ENCODE peak calls at places on chromosomes 13 and 19, in seven cellular contexts. Z, C, N, U, D, T and X are unnamed samples.

GRCh38 chr19:47037766-47038165 is 10.7 kb downstream of the TMEM160 start:
- DNase-seq in Z (no peak), C (no peak), N (no peak), U (no peak), D (no peak), T (no peak), X (no peak)

GRCh38 chr19:45125975-45126493 is 33.1 kb downstream of the PPP1R37 start:
- DNase-seq in Z (peak), C (no peak), N (no peak), U (peak), D (no peak), T (no peak), X (peak)

GRCh38 chr19:48746738-48747575 is at the start of gene IZUMO1:
- DNase-seq in Z (peak), C (peak), N (peak), U (peak), D (peak), T (peak), X (peak)

GRCh38 chr13:108495686-108496363 is 133.6 kb upstream of the MYO16 start:
- DNase-seq in Z (no peak), C (no peak), N (no peak), U (peak), D (no peak), T (no peak), X (no peak)

GRCh38 chr13:111228262-111229144 is 91.9 kb upstream of the TEX29 start:
- DNase-seq in Z (no peak), C (no peak), N (no peak), U (no peak), D (peak), T (no peak), X (no peak)

GRCh38 chr19:31214086-31214485 is 135.2 kb downstream of the TSHZ3 start:
- DNase-seq in Z (peak), C (peak), N (peak), U (peak), D (peak), T (no peak), X (peak)

GRCh38 chr13:52141299-52141698 is 12.4 kb upstream of the NEK5 start:
- DNase-seq in Z (no peak), C (no peak), N (no peak), U (no peak), D (no peak), T (no peak), X (no peak)

GRCh38 chr19:28881616-28882015 is 331.3 kb downstream of the UQCRFS1 start:
- DNase-seq in Z (no peak), C (no peak), N (no peak), U (no peak), D (no peak), T (no peak), X (no peak)

GRCh38 chr13:27969073-27969865 is at the start of gene CDX2:
- DNase-seq in Z (no peak), C (no peak), N (no peak), U (peak), D (peak), T (no peak), X (no peak)

GRCh38 chr19:4580021-4580901 is 20.8 kb upstream of the SEMA6B start:
- DNase-seq in Z (no peak), C (no peak), N (no peak), U (peak), D (no peak), T (no peak), X (no peak)

GRCh38 chr13:106617561-106617960 is 49.6 kb upstream of the ARGLU1 start:
- DNase-seq in Z (no peak), C (no peak), N (no peak), U (no peak), D (no peak), T (no peak), X (peak)

GRCh38 chr13:46757640-46758039 is 39.3 kb downstream of the ESD start:
- DNase-seq in Z (no peak), C (no peak), N (no peak), U (no peak), D (no peak), T (no peak), X (no peak)

GRCh38 chr13:93248627-93249047 is 22.0 kb downstream of the GPC6 start:
- DNase-seq in Z (no peak), C (no peak), N (no peak), U (peak), D (peak), T (no peak), X (no peak)

GRCh38 chr19:10339977-10340376 is 553 bp upstream of the ICAM3 start:
- DNase-seq in Z (no peak), C (no peak), N (no peak), U (no peak), D (no peak), T (no peak), X (no peak)

GRCh38 chr19:46849610-46850009 is 1.0 kb downstream of the AP2S1 start:
- DNase-seq in Z (no peak), C (no peak), N (no peak), U (no peak), D (no peak), T (no peak), X (no peak)

GRCh38 chr13:107715496-107715895 is 499.8 kb downstream of the LIG4 start:
- DNase-seq in Z (no peak), C (no peak), N (no peak), U (no peak), D (no peak), T (no peak), X (no peak)

GRCh38 chr13:49627831-49628652 is at the start of gene ARL11:
- DNase-seq in Z (peak), C (peak), N (no peak), U (peak), D (peak), T (no peak), X (no peak)

GRCh38 chr19:56639217-56639616 is 3.7 kb upstream of the SMIM17 start:
- DNase-seq in Z (no peak), C (no peak), N (no peak), U (no peak), D (no peak), T (no peak), X (no peak)

GRCh38 chr13:34391071-34391470 is 551.0 kb upstream of the NBEA start:
- DNase-seq in Z (no peak), C (no peak), N (no peak), U (no peak), D (no peak), T (no peak), X (peak)

GRCh38 chr13:22017226-22017625 is 346.4 kb downstream of the FGF9 start:
- DNase-seq in Z (no peak), C (no peak), N (no peak), U (no peak), D (no peak), T (no peak), X (no peak)

GRCh38 chr19:33988601-33989000 is 183.7 kb upstream of the LSM14A start:
- DNase-seq in Z (no peak), C (no peak), N (no peak), U (no peak), D (no peak), T (no peak), X (no peak)

GRCh38 chr13:20945952-20946383 is 43.4 kb upstream of the XPO4 start:
- DNase-seq in Z (peak), C (no peak), N (no peak), U (no peak), D (peak), T (no peak), X (no peak)

GRCh38 chr13:49655906-49656305 is 27.6 kb downstream of the ARL11 start:
- DNase-seq in Z (no peak), C (no peak), N (no peak), U (no peak), D (no peak), T (no peak), X (no peak)

GRCh38 chr19:42111384-42111783 is 20.9 kb downstream of the POU2F2 start:
- DNase-seq in Z (no peak), C (no peak), N (no peak), U (no peak), D (no peak), T (no peak), X (no peak)

GRCh38 chr19:14005381-14006084 is 587 bp downstream of the RFX1 start:
- DNase-seq in Z (peak), C (peak), N (peak), U (peak), D (peak), T (peak), X (peak)

GRCh38 chr19:14003279-14004051 is 2.7 kb downstream of the RFX1 start:
- DNase-seq in Z (peak), C (peak), N (no peak), U (no peak), D (no peak), T (no peak), X (no peak)

GRCh38 chr19:56840452-56841193 is at the start of the genes PEG3 and ZIM2:
- DNase-seq in Z (peak), C (peak), N (peak), U (no peak), D (peak), T (peak), X (no peak)

GRCh38 chr13:66716502-66716901 is 513.6 kb downstream of the PCDH9 start:
- DNase-seq in Z (no peak), C (no peak), N (no peak), U (no peak), D (no peak), T (no peak), X (no peak)

GRCh38 chr13:39034085-39034484 is 3.8 kb downstream of the PROSER1 start:
- DNase-seq in Z (no peak), C (no peak), N (no peak), U (no peak), D (no peak), T (no peak), X (no peak)

GRCh38 chr13:74270018-74270417 is 135.8 kb upstream of the KLF12 start:
- DNase-seq in Z (no peak), C (no peak), N (no peak), U (peak), D (no peak), T (no peak), X (no peak)

GRCh38 chr13:106533940-106534843 is 1.3 kb downstream of the EFNB2 start:
- DNase-seq in Z (peak), C (peak), N (peak), U (peak), D (peak), T (peak), X (peak)

GRCh38 chr13:110263906-110264305 is 43.1 kb downstream of the COL4A1 start:
- DNase-seq in Z (peak), C (no peak), N (peak), U (peak), D (peak), T (no peak), X (no peak)

GRCh38 chr19:35219008-35219407 is 9.5 kb downstream of the FAM187B start:
- DNase-seq in Z (no peak), C (no peak), N (no peak), U (no peak), D (no peak), T (no peak), X (no peak)

GRCh38 chr19:43465468-43466120 is at the start of gene LYPD3:
- DNase-seq in Z (no peak), C (no peak), N (peak), U (peak), D (no peak), T (no peak), X (no peak)

GRCh38 chr19:46915386-46915785 is 54.6 kb downstream of the ARHGAP35 start:
- DNase-seq in Z (no peak), C (no peak), N (no peak), U (no peak), D (no peak), T (no peak), X (no peak)

GRCh38 chr13:113669231-113669870 is 2.3 kb downstream of the GRK1 start:
- DNase-seq in Z (peak), C (no peak), N (peak), U (no peak), D (no peak), T (no peak), X (no peak)

GRCh38 chr19:39329948-39330347 is 5.9 kb downstream of the GMFG start:
- DNase-seq in Z (no peak), C (no peak), N (no peak), U (no peak), D (no peak), T (no peak), X (no peak)

GRCh38 chr13:51729853-51730553 is 74.0 kb downstream of the DHRS12 start:
- DNase-seq in Z (no peak), C (no peak), N (peak), U (peak), D (peak), T (no peak), X (peak)

DNA sequence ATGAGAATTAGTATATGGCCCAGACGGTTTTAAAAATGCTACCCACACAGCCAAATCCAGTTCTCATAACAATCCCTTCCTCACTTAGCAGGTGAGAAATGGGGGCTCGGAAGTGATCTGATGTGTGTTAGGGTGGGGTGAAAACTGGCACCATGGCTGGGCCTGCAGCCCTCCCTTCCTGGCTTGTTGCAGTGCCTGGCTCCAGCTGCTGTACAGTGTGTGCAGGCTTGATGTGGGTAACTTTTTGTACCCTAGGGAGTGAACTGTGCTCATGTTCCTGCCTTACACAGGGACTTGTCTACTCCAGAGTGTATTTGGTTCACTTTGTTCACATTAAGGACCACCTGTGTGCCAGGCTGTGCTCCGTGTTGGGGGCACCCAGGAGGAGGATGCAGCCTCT is 177.2 kb downstream of the LMO7 start:
- DNase-seq in Z (peak), C (no peak), N (no peak), U (no peak), D (no peak), T (no peak), X (no peak)
- H3K27ac ChIP-seq in Z (peak), C (peak), N (no peak), U (no peak), D (peak), T (no peak), X (no peak)

DNA sequence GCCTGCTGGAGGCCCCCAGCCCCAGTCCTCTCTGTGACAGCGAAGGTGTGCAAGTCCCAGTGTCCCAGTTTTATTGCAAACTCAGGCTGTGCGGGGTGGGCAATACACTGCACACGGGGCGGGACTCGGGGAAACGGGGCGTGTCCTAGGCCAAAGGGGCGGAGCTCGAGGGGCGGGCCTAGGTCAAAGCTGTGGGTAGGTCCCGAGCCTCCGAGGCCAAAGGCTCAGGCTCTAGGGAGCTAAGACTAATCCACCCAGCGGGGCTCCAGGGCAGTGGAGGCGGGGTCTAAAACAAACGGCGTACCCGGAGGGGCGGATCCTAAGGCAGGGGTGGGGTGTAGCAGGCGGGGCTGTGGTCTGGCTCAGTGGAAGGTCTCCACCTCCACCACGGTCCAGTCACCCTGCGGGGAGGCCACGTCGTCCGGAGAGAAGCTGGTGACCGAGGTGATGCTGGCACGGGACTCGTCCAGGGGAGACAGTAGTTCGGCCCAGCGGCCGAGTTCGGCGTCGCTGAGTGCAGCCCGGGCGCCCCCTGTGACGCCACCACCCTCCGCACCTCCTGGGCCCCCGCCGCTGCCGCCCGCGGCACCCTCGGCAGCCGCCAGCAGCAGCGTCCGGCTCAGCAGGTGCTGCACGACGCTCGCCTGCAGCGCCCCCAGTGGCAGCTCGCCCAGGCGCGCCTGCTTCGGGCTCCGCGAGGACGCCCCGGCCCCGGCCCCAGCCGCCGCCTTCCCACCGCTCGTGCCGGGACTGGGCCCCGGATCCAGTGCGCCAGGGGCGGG is 5.3 kb downstream of the PRR36 start:
- DNase-seq in Z (peak), C (peak), N (peak), U (peak), D (peak), T (no peak), X (peak)
- H3K27ac ChIP-seq in Z (peak), C (peak), N (peak), U (peak), D (no peak), T (no peak), X (no peak)

GRCh38 chr19:17405250-17406038 is at the start of gene BST2:
- DNase-seq in Z (peak), C (no peak), N (peak), U (peak), D (peak), T (no peak), X (no peak)
- H3K27ac ChIP-seq in Z (peak), C (peak), N (peak), U (peak), D (peak), T (peak), X (no peak)

GRCh38 chr13:42878721-42879120 is 97.3 kb downstream of the FAM216B start:
- DNase-seq in Z (no peak), C (no peak), N (no peak), U (no peak), D (no peak), T (no peak), X (no peak)

GRCh38 chr13:42875448-42876269 is 94.3 kb downstream of the FAM216B start:
- DNase-seq in Z (no peak), C (no peak), N (no peak), U (peak), D (no peak), T (no peak), X (peak)

GRCh38 chr13:42880241-42880640 is 98.9 kb downstream of the FAM216B start:
- DNase-seq in Z (no peak), C (no peak), N (peak), U (no peak), D (no peak), T (no peak), X (no peak)

GRCh38 chr13:42876270-42876714 is 94.9 kb downstream of the FAM216B start:
- DNase-seq in Z (no peak), C (no peak), N (no peak), U (no peak), D (no peak), T (no peak), X (no peak)

GRCh38 chr13:42876810-42877550 is 95.6 kb downstream of the FAM216B start:
- DNase-seq in Z (no peak), C (no peak), N (no peak), U (no peak), D (no peak), T (no peak), X (peak)
- H3K27ac ChIP-seq in Z (no peak), C (no peak), N (no peak), U (peak), D (no peak), T (no peak), X (peak)

GRCh38 chr19:6725513-6726231 is 5.2 kb upstream of the C3 start:
- DNase-seq in Z (no peak), C (no peak), N (no peak), U (no peak), D (no peak), T (no peak), X (no peak)
- H3K27ac ChIP-seq in Z (no peak), C (no peak), N (peak), U (peak), D (no peak), T (no peak), X (no peak)

DNA sequence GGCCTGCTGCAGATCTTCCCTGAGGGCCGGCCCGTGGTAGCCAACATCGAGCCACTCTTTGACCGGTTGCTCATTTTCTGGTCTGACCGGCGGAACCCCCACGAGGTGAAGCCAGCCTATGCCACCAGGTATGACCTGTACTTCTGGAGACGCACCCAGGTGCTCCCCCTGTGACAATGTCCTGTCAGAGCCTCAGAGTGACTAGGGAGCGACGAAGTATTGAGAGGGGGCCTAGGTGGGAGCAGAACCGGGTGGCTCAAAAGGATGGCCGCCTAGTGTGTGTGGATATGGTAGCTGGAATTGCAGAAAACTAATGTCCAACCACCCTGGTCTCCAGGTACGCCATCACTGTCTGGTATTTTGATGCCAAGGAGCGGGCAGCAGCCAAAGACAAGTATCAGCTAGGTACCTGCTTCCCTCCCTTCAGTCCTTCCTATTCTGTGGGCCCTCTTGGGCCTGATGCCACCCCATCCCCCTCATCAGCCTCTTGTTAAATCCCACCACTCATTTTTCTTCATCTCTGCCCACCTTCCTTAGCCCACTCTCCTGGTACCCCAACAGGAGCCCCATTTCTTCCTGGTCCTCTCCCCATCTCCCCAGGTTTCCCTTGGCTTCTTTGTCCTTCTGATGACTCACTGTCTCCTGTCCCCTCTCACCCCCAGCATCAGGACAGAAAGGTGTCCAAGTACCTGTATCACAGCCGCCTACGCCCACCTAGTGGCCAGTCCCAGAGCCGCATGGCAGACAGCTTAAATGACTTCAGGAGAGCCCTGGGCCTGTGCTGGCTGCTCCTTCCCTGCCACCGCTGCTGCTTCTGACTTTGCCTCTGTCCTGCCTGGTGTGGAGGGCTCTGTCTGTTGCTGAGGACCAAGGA is 8.4 kb downstream of the EGLN2 start:
- DNase-seq in Z (no peak), C (no peak), N (peak), U (peak), D (no peak), T (no peak), X (no peak)
- H3K27ac ChIP-seq in Z (peak), C (peak), N (peak), U (peak), D (peak), T (peak), X (no peak)